ENCODE peak calls at places on chromosomes 5 and 9, in nine cellular contexts. T, O, K, C, W, B, J, E and M are unnamed samples.

GRCh38 chr9:16825364-16825763 is 45.1 kb downstream of the BNC2 start:
- DNase-seq in C (no peak), K (no peak), J (no peak), B (no peak), W (no peak), O (peak), E (no peak), T (no peak), M (no peak)

GRCh38 chr9:89413963-89414638 is 83.8 kb downstream of the SEMA4D start:
- DNase-seq in O (no peak), E (no peak), W (no peak), K (no peak), J (no peak), B (no peak), C (no peak), T (no peak), M (no peak)

GRCh38 chr5:82619097-82619496 is 340.9 kb upstream of the RPS23 start:
- DNase-seq in O (no peak), C (no peak), K (no peak), B (no peak), J (no peak), W (no peak), E (no peak), T (no peak), M (no peak)

GRCh38 chr9:104142799-104143553 is 48.9 kb downstream of the SMC2 start:
- DNase-seq in B (no peak), J (no peak), K (no peak), W (no peak), T (no peak), O (no peak), C (no peak), E (no peak), M (no peak)

GRCh38 chr9:87816041-87816440 is 66.6 kb upstream of the SPATA31E1 start:
- DNase-seq in C (no peak), T (no peak), E (no peak), W (no peak), J (no peak), K (no peak), O (peak), B (no peak), M (peak)

GRCh38 chr9:129823163-129823933 is 588 bp downstream of the TOR1A start:
- DNase-seq in C (peak), J (no peak), W (no peak), O (peak), K (no peak), E (peak), B (peak), T (no peak), M (no peak)

GRCh38 chr9:130588416-130588815 is 9.0 kb downstream of the FUBP3 start:
- DNase-seq in O (no peak), B (no peak), W (no peak), J (no peak), K (no peak), C (no peak), T (no peak), E (no peak), M (no peak)

GRCh38 chr5:56460681-56461191 is 227.6 kb upstream of the ANKRD55 start:
- DNase-seq in J (no peak), O (peak), W (no peak), T (no peak), C (no peak), E (no peak), K (no peak), B (no peak), M (no peak)

GRCh38 chr5:82613886-82614285 is 335.7 kb upstream of the RPS23 start:
- DNase-seq in E (no peak), J (no peak), B (no peak), K (no peak), T (no peak), O (no peak), C (no peak), W (no peak), M (no peak)

GRCh38 chr9:120310035-120310434 is 269.9 kb downstream of the CDK5RAP2 start:
- DNase-seq in O (no peak), B (no peak), W (no peak), K (no peak), T (no peak), J (no peak), E (no peak), C (no peak), M (no peak)

GRCh38 chr9:120306088-120306487 is 273.9 kb downstream of the CDK5RAP2 start:
- DNase-seq in T (no peak), J (no peak), K (no peak), O (no peak), C (no peak), W (no peak), E (no peak), B (no peak), M (no peak)

GRCh38 chr9:120306561-120306960 is 273.4 kb downstream of the CDK5RAP2 start:
- DNase-seq in O (no peak), K (no peak), T (no peak), J (no peak), C (no peak), W (no peak), B (no peak), E (no peak), M (no peak)

GRCh38 chr9:120307599-120307998 is 272.4 kb downstream of the CDK5RAP2 start:
- DNase-seq in W (no peak), B (no peak), J (no peak), C (no peak), E (no peak), K (no peak), T (no peak), O (no peak), M (no peak)

GRCh38 chr9:120308495-120308894 is 271.5 kb downstream of the CDK5RAP2 start:
- DNase-seq in T (no peak), C (no peak), B (no peak), J (no peak), O (no peak), K (no peak), W (no peak), E (no peak), M (no peak)
- TF ChIP-seq CTCF in T (no peak), C (no peak), B (no peak), J (no peak), O (no peak), K (no peak), W (no peak), E (no peak), M (no peak)

GRCh38 chr9:73204910-73205309 is 53.2 kb downstream of the ANXA1 start:
- DNase-seq in C (no peak), T (no peak), B (no peak), K (no peak), E (no peak), W (no peak), O (no peak), J (no peak), M (no peak)

GRCh38 chr9:73202992-73203391 is 51.3 kb downstream of the ANXA1 start:
- DNase-seq in O (peak), C (no peak), J (no peak), E (no peak), W (no peak), K (no peak), T (no peak), B (peak), M (no peak)

GRCh38 chr9:73199448-73199847 is 47.8 kb downstream of the ANXA1 start:
- DNase-seq in K (no peak), J (no peak), W (no peak), B (no peak), E (no peak), T (no peak), C (no peak), O (no peak), M (no peak)

GRCh38 chr9:73200694-73201432 is 49.2 kb downstream of the ANXA1 start:
- DNase-seq in T (no peak), B (no peak), C (peak), E (peak), J (no peak), W (no peak), O (peak), K (no peak), M (peak)

GRCh38 chr9:73199886-73200285 is 48.2 kb downstream of the ANXA1 start:
- DNase-seq in K (no peak), C (no peak), B (no peak), T (no peak), O (no peak), J (no peak), E (peak), W (no peak), M (peak)
- TF ChIP-seq CTCF in K (no peak), C (peak), B (no peak), T (no peak), O (peak), J (no peak), E (peak), W (peak), M (peak)

GRCh38 chr9:133274236-133275104 is 531 bp downstream of the ABO start:
- DNase-seq in J (no peak), K (no peak), E (no peak), W (no peak), C (no peak), T (no peak), O (no peak), B (no peak), M (no peak)
- TF ChIP-seq CTCF in J (no peak), K (no peak), E (no peak), W (no peak), C (no peak), T (no peak), O (no peak), B (no peak), M (no peak)

GRCh38 chr5:94968507-94969095 is 316.3 kb downstream of the MCTP1 start:
- DNase-seq in C (peak), E (peak), B (peak), K (no peak), W (peak), J (no peak), T (no peak), O (peak), M (peak)
- TF ChIP-seq CTCF in C (peak), E (peak), B (peak), K (peak), W (peak), J (no peak), T (no peak), O (peak), M (peak)